ENCODE peak calls at places on chromosome 1, in nine cellular contexts. R, Z, M, U, G, O, F, Y and X are unnamed samples.
A peak's percentile ranks its signal among the peaks of the same experiment; 100 is the strongest.

GRCh38 chr1:22654692-22655091 is 1.7 kb downstream of the C1QB start:
- DNase-seq in Y (no peak), G (no peak), O (no peak), R (no peak), Z (no peak), F (no peak), M (no peak), U (no peak), X (no peak)

GRCh38 chr1:98963359-98963758 is 41.3 kb downstream of the PLPPR5 start:
- DNase-seq in F (no peak), G (no peak), U (no peak), R (no peak), O (no peak), M (no peak), Y (no peak), Z (no peak), X (no peak)

GRCh38 chr1:79104617-79105016 is 98.1 kb upstream of the ADGRL4 start:
- DNase-seq in G (no peak), U (no peak), O (no peak), M (no peak), Y (no peak), R (no peak), Z (no peak), F (no peak), X (no peak)

GRCh38 chr1:153533689-153534201 is 2.0 kb downstream of the S100A6 start:
- DNase-seq in O (peak; percentile 87), U (peak; percentile 70), Z (no peak), F (peak; percentile 44), G (no peak), Y (no peak), R (no peak), M (peak; percentile 76), X (no peak)

GRCh38 chr1:95393434-95393833 is 159.4 kb downstream of the RWDD3 start:
- DNase-seq in Y (no peak), Z (no peak), F (no peak), G (no peak), R (no peak), O (no peak), M (no peak), U (no peak), X (no peak)

GRCh38 chr1:89829186-89829585 is 8.4 kb downstream of the LRRC8D start:
- DNase-seq in Y (no peak), O (no peak), M (no peak), F (no peak), G (no peak), U (no peak), R (no peak), Z (no peak), X (no peak)

GRCh38 chr1:200038987-200039848 is 11.7 kb downstream of the NR5A2 start:
- DNase-seq in R (no peak), O (no peak), M (peak; percentile 10), Z (no peak), U (peak; percentile 72), Y (no peak), F (no peak), G (peak; percentile 59), X (no peak)

GRCh38 chr1:211641942-211642341 is 33.5 kb downstream of the NEK2 start:
- DNase-seq in U (peak; percentile 11), Z (no peak), O (no peak), R (no peak), F (no peak), M (no peak), G (no peak), Y (no peak), X (no peak)

GRCh38 chr1:35151220-35151619 is 41.7 kb downstream of the SFPQ start:
- DNase-seq in R (no peak), M (no peak), Y (no peak), Z (no peak), U (no peak), G (no peak), O (no peak), F (no peak), X (no peak)

GRCh38 chr1:54361342-54361741 is 44.9 kb downstream of the SSBP3 start:
- DNase-seq in O (no peak), G (peak; percentile 54), Y (no peak), R (no peak), U (no peak), M (no peak), F (no peak), Z (no peak), X (no peak)

GRCh38 chr1:65924471-65924870 is 131.8 kb downstream of the PDE4B start:
- DNase-seq in M (no peak), Z (no peak), Y (no peak), F (no peak), R (no peak), G (peak; percentile 2), U (no peak), O (peak; percentile 80), X (no peak)

GRCh38 chr1:154157520-154158306 is 2.8 kb upstream of the NUP210L start:
- DNase-seq in U (no peak), O (peak; percentile 21), Z (no peak), F (no peak), G (no peak), M (no peak), Y (no peak), R (peak; percentile 7), X (no peak)

GRCh38 chr1:43059640-43060574 is 101.2 kb upstream of the SLC2A1 start:
- DNase-seq in U (no peak), M (no peak), O (no peak), Z (no peak), G (no peak), Y (no peak), F (no peak), R (no peak), X (no peak)

GRCh38 chr1:55506686-55507577 is 291.8 kb upstream of the USP24 start:
- DNase-seq in U (no peak), Y (no peak), M (no peak), R (no peak), Z (no peak), G (no peak), O (peak; percentile 71), F (no peak), X (no peak)

GRCh38 chr1:30658014-30658336 is 65.4 kb downstream of the MATN1 start:
- DNase-seq in O (no peak), Z (no peak), Y (no peak), U (peak; percentile 56), R (no peak), F (no peak), M (no peak), G (no peak), X (no peak)

GRCh38 chr1:151713874-151714273 is 2.7 kb downstream of the CELF3 start:
- DNase-seq in U (no peak), R (no peak), O (no peak), F (no peak), M (no peak), Y (no peak), Z (peak; percentile 23), G (no peak), X (no peak)

GRCh38 chr1:151711044-151711800 is 5.4 kb downstream of the CELF3 start:
- DNase-seq in O (no peak), G (no peak), Z (no peak), F (no peak), R (no peak), M (no peak), U (no peak), Y (peak; percentile 36), X (peak; percentile 59)

GRCh38 chr1:151714820-151715725 is 1.5 kb downstream of the CELF3 start:
- DNase-seq in M (no peak), Z (no peak), F (no peak), G (no peak), R (no peak), O (no peak), Y (no peak), U (no peak), X (no peak)

GRCh38 chr1:151711940-151712339 is 4.7 kb downstream of the CELF3 start:
- DNase-seq in U (no peak), F (no peak), Z (no peak), M (no peak), G (no peak), R (no peak), O (no peak), Y (no peak), X (no peak)

GRCh38 chr1:151713044-151713443 is 3.6 kb downstream of the CELF3 start:
- DNase-seq in Z (no peak), M (no peak), U (no peak), O (no peak), R (no peak), Y (no peak), F (no peak), G (no peak), X (no peak)
- H3K27ac ChIP-seq in Z (no peak overlapping the region), M (no peak overlapping the region), U (no peak overlapping the region), O (no peak overlapping the region), R (no peak overlapping the region), Y (no peak overlapping the region), F (no peak overlapping the region), G (no peak overlapping the region), X (no peak overlapping the region)

GRCh38 chr1:19416145-19416544 is 69.2 kb downstream of the CAPZB start:
- DNase-seq in F (no peak), G (no peak), O (no peak), M (no peak), U (no peak), Y (no peak), Z (no peak), R (no peak), X (no peak)
- H3K27ac ChIP-seq in F (peak overlapping the region; percentile 74), G (no peak overlapping the region), O (no peak overlapping the region), M (no peak overlapping the region), U (no peak overlapping the region), Y (no peak overlapping the region), Z (peak overlapping the region; percentile 61), R (no peak overlapping the region), X (no peak overlapping the region)

DNA sequence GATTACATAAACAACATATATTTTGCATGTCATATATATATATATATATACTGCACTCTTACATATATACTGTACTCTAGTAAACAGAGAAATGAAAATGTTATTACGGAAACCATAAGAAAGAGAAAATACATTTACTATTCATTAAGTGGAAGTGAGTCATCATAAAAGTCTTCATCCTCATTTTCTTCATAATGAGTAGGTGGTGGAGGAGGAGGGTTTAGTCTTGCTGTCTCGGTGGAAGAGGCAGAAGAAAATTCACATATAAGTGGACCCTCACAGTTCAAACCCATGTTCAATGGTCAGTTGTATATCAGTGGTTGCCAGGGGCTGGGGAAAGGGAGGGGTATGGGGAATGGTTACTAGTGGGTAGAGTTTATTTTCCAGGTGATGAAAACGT is 8.1 kb upstream of the IFNLR1 start:
- DNase-seq in U (no peak), O (no peak), Y (no peak), F (no peak), G (no peak), R (no peak), M (no peak), Z (no peak), X (no peak)
- H3K27ac ChIP-seq in U (no peak overlapping the region), O (no peak overlapping the region), Y (no peak overlapping the region), F (no peak overlapping the region), G (no peak overlapping the region), R (no peak overlapping the region), M (no peak overlapping the region), Z (peak overlapping the region; percentile 40), X (no peak overlapping the region)

GRCh38 chr1:70397013-70397412 is 14.1 kb upstream of the CTH start:
- DNase-seq in G (no peak), M (no peak), U (no peak), F (no peak), Z (no peak), R (no peak), Y (no peak), O (no peak), X (no peak)

GRCh38 chr1:70387507-70387906 is 23.6 kb upstream of the CTH start:
- DNase-seq in U (no peak), Z (no peak), O (no peak), R (no peak), Y (no peak), F (no peak), M (no peak), G (no peak), X (no peak)

GRCh38 chr1:70396607-70397006 is 14.5 kb upstream of the CTH start:
- DNase-seq in M (no peak), O (no peak), G (no peak), F (no peak), R (no peak), Y (no peak), U (no peak), Z (no peak), X (no peak)

GRCh38 chr1:70392626-70393025 is 18.4 kb upstream of the CTH start:
- DNase-seq in U (no peak), Y (no peak), O (no peak), F (no peak), M (no peak), G (no peak), Z (no peak), R (no peak), X (no peak)
- H3K27ac ChIP-seq in U (no peak overlapping the region), Y (no peak overlapping the region), O (no peak overlapping the region), F (no peak overlapping the region), M (no peak overlapping the region), G (no peak overlapping the region), Z (no peak overlapping the region), R (no peak overlapping the region), X (no peak overlapping the region)